ENCODE peak calls at places on chromosomes 16 and 17, in six cellular contexts. A, I, Y, S, V and R are unnamed samples.
A peak's percentile ranks its signal among the peaks of the same experiment; 100 is the strongest.

GRCh38 chr17:59723041-59723440 is 15.6 kb downstream of the VMP1 start:
- DNase-seq in S (no peak), Y (no peak), I (no peak), V (no peak), A (no peak), R (no peak)

GRCh38 chr17:63542942-63543821 is 7.1 kb upstream of the DCAF7 start:
- DNase-seq in I (no peak), Y (no peak), S (no peak), A (no peak), V (no peak), R (no peak)

GRCh38 chr16:58234831-58235595 is 37.1 kb upstream of the CSNK2A2 start:
- DNase-seq in S (no peak), I (no peak), Y (no peak), A (no peak), V (no peak), R (no peak)

GRCh38 chr17:16304832-16305231 is 48.4 kb downstream of the CENPV start:
- DNase-seq in V (peak; percentile 51), S (no peak), Y (peak; percentile 6), I (no peak), A (no peak), R (no peak)

GRCh38 chr17:64547354-64547753 is 40.6 kb downstream of the CEP95 start:
- DNase-seq in S (no peak), V (no peak), A (no peak), Y (no peak), I (no peak), R (no peak)

GRCh38 chr16:50273888-50274770 is 7.8 kb downstream of the ADCY7 start:
- DNase-seq in Y (peak; percentile 68), S (peak; percentile 66), V (no peak), A (no peak), I (no peak), R (no peak)

GRCh38 chr16:1311212-1311737 is 1.8 kb downstream of the UBE2I start:
- DNase-seq in Y (no peak), A (no peak), I (no peak), V (no peak), S (no peak), R (no peak)

GRCh38 chr17:63848834-63849689 is 6.6 kb upstream of the SMARCD2 start:
- DNase-seq in Y (peak; percentile 96), V (peak; percentile 53), A (peak; percentile 86), I (peak; percentile 72), S (peak; percentile 93), R (peak; percentile 37)

GRCh38 chr16:51408357-51408756 is 257.3 kb upstream of the SALL1 start:
- DNase-seq in S (no peak), V (no peak), I (peak; percentile 64), Y (no peak), A (no peak), R (no peak)

GRCh38 chr16:48614759-48615158 is 4.8 kb upstream of the N4BP1 start:
- DNase-seq in S (no peak), I (no peak), A (no peak), Y (no peak), V (no peak), R (no peak)

GRCh38 chr17:61986898-61987297 is 59.1 kb upstream of the INTS2 start:
- DNase-seq in S (no peak), I (no peak), A (no peak), V (no peak), Y (no peak), R (no peak)

GRCh38 chr17:57515662-57516211 is 229.4 kb downstream of the CCDC182 start:
- DNase-seq in V (no peak), I (no peak), A (no peak), S (no peak), Y (no peak), R (no peak)

GRCh38 chr16:28974007-28974436 is 556 bp upstream of the SPNS1 start:
- DNase-seq in I (peak; percentile 28), Y (peak; percentile 29), A (peak; percentile 64), S (no peak), V (peak; percentile 81), R (peak; percentile 41)

GRCh38 chr17:44314869-44315661 is 6.7 kb downstream of the RUNDC3A start:
- DNase-seq in I (no peak), A (no peak), S (peak; percentile 26), Y (peak; percentile 35), V (peak; percentile 7), R (no peak)

GRCh38 chr16:89023621-89024511 is 46.9 kb upstream of the CBFA2T3 start:
- DNase-seq in S (no peak), A (no peak), Y (no peak), V (no peak), I (no peak), R (no peak)

GRCh38 chr16:11384956-11385586 is 39.8 kb downstream of the RMI2 start:
- DNase-seq in S (no peak), I (no peak), A (no peak), V (no peak), Y (no peak), R (no peak)

GRCh38 chr17:63337579-63337978 is 108.5 kb downstream of the CYB561 start:
- DNase-seq in S (no peak), V (no peak), Y (no peak), I (no peak), A (no peak), R (no peak)

GRCh38 chr16:78437352-78437968 is 338.0 kb downstream of the WWOX start:
- DNase-seq in A (peak; percentile 26), I (no peak), S (peak; percentile 24), Y (peak; percentile 20), V (peak; percentile 26), R (no peak)

GRCh38 chr17:31593806-31594205 is 202.3 kb downstream of the RAB11FIP4 start:
- DNase-seq in I (peak; percentile 84), V (no peak), A (no peak), Y (no peak), S (no peak), R (no peak)

GRCh38 chr16:48932216-48932855 is 322.4 kb upstream of the N4BP1 start:
- DNase-seq in V (no peak), I (no peak), Y (no peak), A (no peak), S (no peak), R (no peak)

GRCh38 chr16:19715566-19715965 is 2.5 kb downstream of the KNOP1 start:
- DNase-seq in A (no peak), V (no peak), I (no peak), Y (no peak), S (no peak), R (no peak)

GRCh38 chr16:30003670-30004423 is 7.0 kb downstream of the DOC2A start:
- DNase-seq in A (no peak), I (no peak), V (no peak), Y (no peak), S (no peak), R (no peak)
- H3K27ac ChIP-seq in A (no peak overlapping the region), I (no peak overlapping the region), V (no peak overlapping the region), Y (no peak overlapping the region), S (no peak overlapping the region), R (no peak overlapping the region)

GRCh38 chr17:8629371-8630226 is 926 bp downstream of the MYH10 start:
- DNase-seq in Y (no peak), S (no peak), V (peak; percentile 31), A (peak; percentile 51), I (no peak), R (no peak)
- H3K27ac ChIP-seq in Y (no peak overlapping the region), S (no peak overlapping the region), V (peak overlapping the region; percentile 92), A (peak overlapping the region; percentile 84), I (peak overlapping the region; percentile 82), R (peak overlapping the region; percentile 69)

GRCh38 chr17:77356109-77356689 is 215.4 kb downstream of the SEC14L1 start:
- DNase-seq in S (peak; percentile 12), A (peak; percentile 14), V (no peak), Y (no peak), I (no peak), R (no peak)
- H3K27ac ChIP-seq in S (no peak overlapping the region), A (peak overlapping the region; percentile 27), V (no peak overlapping the region), Y (no peak overlapping the region), I (no peak overlapping the region), R (peak overlapping the region; percentile 52)

GRCh38 chr16:69477546-69477945 is 53.1 kb downstream of the CYB5B start:
- DNase-seq in V (peak; percentile 28), Y (no peak), I (peak; percentile 20), S (no peak), A (no peak), R (no peak)
- H3K27ac ChIP-seq in V (no peak overlapping the region), Y (no peak overlapping the region), I (no peak overlapping the region), S (no peak overlapping the region), A (peak overlapping the region; percentile 41), R (peak overlapping the region; percentile 74)

GRCh38 chr17:2015314-2015713 is 9.8 kb downstream of the RTN4RL1 start:
- DNase-seq in V (no peak), A (no peak), S (no peak), Y (no peak), I (no peak), R (no peak)

GRCh38 chr17:2016494-2016893 is 8.6 kb downstream of the RTN4RL1 start:
- DNase-seq in I (no peak), Y (no peak), S (no peak), V (no peak), A (no peak), R (no peak)

GRCh38 chr17:2012499-2012898 is 12.6 kb downstream of the RTN4RL1 start:
- DNase-seq in A (no peak), S (no peak), I (no peak), Y (no peak), V (no peak), R (no peak)

GRCh38 chr17:2011421-2012371 is 13.4 kb downstream of the RTN4RL1 start:
- DNase-seq in A (no peak), I (peak; percentile 45), S (no peak), V (peak; percentile 73), Y (no peak), R (no peak)

GRCh38 chr17:2013994-2014317 is 11.2 kb downstream of the RTN4RL1 start:
- DNase-seq in I (no peak), V (no peak), Y (no peak), S (no peak), A (no peak), R (no peak)
- H3K27ac ChIP-seq in I (no peak overlapping the region), V (no peak overlapping the region), Y (no peak overlapping the region), S (no peak overlapping the region), A (no peak overlapping the region), R (no peak overlapping the region)

DNA sequence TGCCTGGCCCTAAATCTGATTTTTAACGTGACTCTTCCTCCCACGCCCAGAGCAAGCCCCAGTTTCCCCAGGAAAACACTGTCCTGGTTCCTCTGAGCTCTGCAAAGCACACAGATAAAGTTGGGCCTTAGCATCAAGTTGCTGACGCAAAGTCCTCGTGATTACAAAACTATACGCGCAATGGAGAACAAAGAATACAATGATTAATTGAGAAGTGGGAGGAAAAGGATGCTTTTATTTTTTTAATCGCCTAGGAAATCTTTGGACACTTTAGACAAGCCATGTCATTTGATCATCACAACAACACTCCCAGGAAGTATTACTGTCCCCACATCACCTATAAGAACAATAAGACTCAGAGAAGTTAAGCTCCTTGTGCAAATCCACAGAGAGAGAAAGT is 30.5 kb upstream of the CES5A start:
- DNase-seq in Y (no peak), V (no peak), A (no peak), I (no peak), S (no peak), R (no peak)
- H3K27ac ChIP-seq in Y (no peak overlapping the region), V (no peak overlapping the region), A (no peak overlapping the region), I (no peak overlapping the region), S (no peak overlapping the region), R (no peak overlapping the region)